ENCODE peak calls at places on chromosomes 1 and 21, in four cellular contexts. S, Q, N and K are unnamed samples.

GRCh38 chr1:16420719-16421118 is 16.5 kb downstream of the SPATA21 start:
- DNase-seq in S (no peak), N (no peak), Q (peak), K (no peak)

GRCh38 chr1:85463666-85464496 is 1.1 kb downstream of the DDAH1 start:
- DNase-seq in Q (no peak), S (no peak), N (no peak), K (no peak)

GRCh38 chr1:10867138-10867721 is 70.8 kb upstream of the CASZ1 start:
- DNase-seq in Q (peak), N (peak), S (peak), K (no peak)

GRCh38 chr21:34965200-34966174 is 83.6 kb downstream of the RUNX1 start:
- DNase-seq in N (no peak), S (peak), Q (no peak), K (no peak)

GRCh38 chr1:184906771-184907170 is 67.5 kb downstream of the NIBAN1 start:
- DNase-seq in Q (no peak), N (peak), S (no peak), K (no peak)

GRCh38 chr1:162550925-162551324 is 10.6 kb upstream of the UAP1 start:
- DNase-seq in Q (no peak), S (peak), N (no peak), K (no peak)

GRCh38 chr1:192631749-192632148 is 4.2 kb upstream of the RGS13 start:
- DNase-seq in N (no peak), S (no peak), Q (no peak), K (no peak)

GRCh38 chr1:47758341-47759237 is 238.6 kb downstream of the TRABD2B start:
- DNase-seq in S (no peak), Q (peak), N (peak), K (no peak)

GRCh38 chr1:112938188-112938587 is 17.8 kb downstream of the SLC16A1 start:
- DNase-seq in S (no peak), N (no peak), Q (no peak), K (no peak)

GRCh38 chr1:5508669-5509330 is 483.4 kb downstream of the NPHP4 start:
- DNase-seq in Q (no peak), N (no peak), S (no peak), K (no peak)

GRCh38 chr1:219138747-219139146 is 34.9 kb upstream of the LYPLAL1 start:
- DNase-seq in N (no peak), S (no peak), Q (no peak), K (no peak)

GRCh38 chr1:56331892-56332567 is 247.3 kb downstream of the PLPP3 start:
- DNase-seq in Q (no peak), S (peak), N (no peak), K (no peak)

GRCh38 chr1:159250817-159251216 is 46.1 kb downstream of the ACKR1 start:
- DNase-seq in S (no peak), N (no peak), Q (no peak), K (no peak)

GRCh38 chr21:33075128-33075527 is 5.2 kb downstream of the OLIG1 start:
- DNase-seq in S (peak), N (no peak), Q (no peak), K (no peak)

GRCh38 chr1:168145184-168146159 is 8.7 kb upstream of the GPR161 start:
- DNase-seq in N (peak), S (peak), Q (peak), K (no peak)

GRCh38 chr1:94620345-94621031 is 78.9 kb upstream of the F3 start:
- DNase-seq in S (peak), N (no peak), Q (no peak), K (no peak)

GRCh38 chr1:159197767-159198557 is 6.7 kb upstream of the ACKR1 start:
- DNase-seq in Q (no peak), N (peak), S (peak), K (no peak)

GRCh38 chr1:228913649-228914048 is 178.4 kb downstream of the RHOU start:
- DNase-seq in N (no peak), S (no peak), Q (peak), K (no peak)

GRCh38 chr1:59434336-59434735 is 137.4 kb downstream of the FGGY start:
- DNase-seq in N (no peak), S (peak), Q (no peak), K (no peak)

GRCh38 chr1:62508187-62508758 is 71.4 kb downstream of the USP1 start:
- DNase-seq in Q (no peak), N (peak), S (peak), K (no peak)

GRCh38 chr1:209896346-209896745 is 41.7 kb upstream of the SYT14 start:
- DNase-seq in S (no peak), N (no peak), Q (no peak), K (no peak)

GRCh38 chr1:212606734-212607205 is 1.8 kb upstream of the ATF3 start:
- DNase-seq in S (peak), Q (peak), N (no peak), K (no peak)

GRCh38 chr1:207981976-207982375 is 71.1 kb upstream of the CD34 start:
- DNase-seq in Q (no peak), S (no peak), N (no peak), K (no peak)

GRCh38 chr1:91844862-91845528 is 41.0 kb downstream of the TGFBR3 start:
- DNase-seq in N (peak), Q (no peak), S (peak), K (no peak)

GRCh38 chr1:223748773-223749733 is 36.7 kb downstream of the CAPN2 start:
- DNase-seq in N (no peak), Q (peak), S (peak), K (peak)

GRCh38 chr1:205286335-205286950 is 35.1 kb downstream of the NUAK2 start:
- DNase-seq in S (peak), N (peak), Q (peak), K (no peak)

GRCh38 chr1:145846191-145846590 is 761 bp downstream of the NUDT17 start:
- DNase-seq in S (peak), Q (no peak), N (no peak), K (no peak)

GRCh38 chr1:109981128-109981379 is 3.5 kb upstream of the AHCYL1 start:
- DNase-seq in Q (no peak), N (no peak), S (no peak), K (no peak)

GRCh38 chr1:245894843-245895242 is 612.2 kb downstream of the SMYD3 start:
- DNase-seq in N (no peak), Q (no peak), S (no peak), K (no peak)

GRCh38 chr1:94101613-94101940 is 19.4 kb downstream of the ABCA4 start:
- DNase-seq in N (no peak), S (no peak), Q (no peak), K (no peak)

GRCh38 chr1:21665711-21666571 is 3.2 kb downstream of the RAP1GAP start:
- DNase-seq in Q (peak), S (peak), N (no peak), K (peak)

GRCh38 chr1:222334026-222334680 is 213.8 kb downstream of the HHIPL2 start:
- DNase-seq in N (peak), Q (no peak), S (no peak), K (no peak)

GRCh38 chr1:6241887-6242740 is 1.9 kb upstream of the HES3 start:
- DNase-seq in S (no peak), N (no peak), Q (no peak), K (no peak)

GRCh38 chr1:226939439-226940028 is 560 bp upstream of the COQ8A start:
- DNase-seq in S (peak), N (no peak), Q (peak), K (no peak)

GRCh38 chr21:15444118-15444960 is 285.4 kb upstream of the USP25 start:
- DNase-seq in N (no peak), Q (no peak), S (no peak), K (no peak)

GRCh38 chr1:79293611-79294010 is 287.1 kb upstream of the ADGRL4 start:
- DNase-seq in N (no peak), Q (no peak), S (peak), K (no peak)